ENCODE peak calls at places on chromosomes 5 and 9, in eight cellular contexts. A is HTR-8/SVneo, F is tibial artery, O is ovary, U is left cardiac atrium, Z is fibroblast of gingiva, R is NCI-H2171 treated with DMSO at 0.1 percent for 48 hours, X is NCI-H510A treated with DMSO at 0.1 percent for 48 hours. L is an unnamed sample.

GRCh38 chr5:10077721-10078551 is 171.8 kb downstream of the ATPSCKMT start:
- DNase-seq in O (no peak), R (no peak), F (no peak), A (no peak), U (no peak), Z (peak; percentile 84), X (no peak), L (no peak)

GRCh38 chr9:76415731-76416130 is 21.5 kb upstream of the RFK start:
- DNase-seq in U (no peak), F (no peak), A (no peak), O (no peak), Z (peak; percentile 48), R (no peak), X (no peak), L (no peak)

GRCh38 chr9:114769664-114770063 is 36.2 kb downstream of the TNFSF15 start:
- DNase-seq in F (no peak), X (no peak), A (no peak), Z (peak; percentile 57), O (no peak), U (no peak), R (no peak), L (no peak)

GRCh38 chr5:148912146-148912545 is 85.7 kb downstream of the ADRB2 start:
- DNase-seq in R (no peak), U (no peak), A (no peak), F (no peak), Z (peak; percentile 22), X (no peak), O (no peak), L (no peak)

GRCh38 chr9:130710822-130711352 is 17.3 kb downstream of the EXOSC2 start:
- DNase-seq in A (no peak), R (no peak), O (no peak), X (no peak), F (no peak), Z (no peak), U (no peak), L (no peak)

GRCh38 chr5:72653586-72653985 is 146.4 kb upstream of the ZNF366 start:
- DNase-seq in U (no peak), F (no peak), A (peak; percentile 12), R (no peak), Z (no peak), O (no peak), X (no peak), L (no peak)

GRCh38 chr5:167861134-167861930 is 430.1 kb upstream of the WWC1 start:
- DNase-seq in Z (no peak), U (peak; percentile 21), X (no peak), O (no peak), A (peak; percentile 34), F (no peak), R (no peak), L (no peak)

GRCh38 chr5:144778546-144778945 is 607.9 kb downstream of the KCTD16 start:
- DNase-seq in F (no peak), Z (no peak), R (no peak), X (no peak), O (no peak), A (no peak), U (no peak), L (no peak)

GRCh38 chr5:141608557-141608956 is 10.2 kb downstream of the DIAPH1 start:
- DNase-seq in F (no peak), Z (no peak), A (no peak), U (no peak), R (no peak), X (no peak), O (no peak), L (no peak)

GRCh38 chr9:72592501-72593403 is 71.3 kb downstream of the TMC1 start:
- DNase-seq in U (no peak), X (peak; percentile 77), O (no peak), F (no peak), R (peak; percentile 76), A (peak; percentile 49), Z (peak; percentile 59), L (no peak)

GRCh38 chr5:114658179-114658578 is 296.3 kb downstream of the KCNN2 start:
- DNase-seq in F (no peak), U (no peak), A (no peak), X (no peak), R (no peak), Z (no peak), O (no peak), L (no peak)

GRCh38 chr9:123568691-123569342 is 212.8 kb downstream of the CRB2 start:
- DNase-seq in X (no peak), O (peak; percentile 48), R (peak; percentile 91), A (no peak), F (no peak), Z (peak; percentile 79), U (no peak), L (no peak)

GRCh38 chr5:140383300-140383699 is 18.3 kb upstream of the ANKHD1 start:
- DNase-seq in R (no peak), Z (no peak), O (no peak), F (no peak), A (no peak), U (no peak), X (no peak), L (no peak)

GRCh38 chr5:143896981-143897380 is 85.0 kb downstream of the HMHB1 start:
- DNase-seq in F (no peak), U (no peak), A (no peak), Z (peak; percentile 18), O (no peak), X (no peak), R (no peak), L (no peak)

GRCh38 chr5:54259090-54259489 is 51.3 kb downstream of the ARL15 start:
- DNase-seq in A (no peak), R (no peak), U (no peak), X (no peak), O (no peak), Z (no peak), F (no peak), L (no peak)

GRCh38 chr9:122402403-122403268 is 31.8 kb downstream of the PTGS1 start:
- DNase-seq in A (peak; percentile 73), Z (peak; percentile 99), X (no peak), R (no peak), U (no peak), F (no peak), O (no peak), L (no peak)

GRCh38 chr5:179417696-179418095 is 72.4 kb upstream of the ADAMTS2 start:
- DNase-seq in R (no peak), U (no peak), X (no peak), F (no peak), A (no peak), Z (no peak), O (no peak), L (no peak)

GRCh38 chr5:103624035-103624461 is 61.5 kb upstream of the NUDT12 start:
- DNase-seq in F (no peak), O (no peak), X (no peak), Z (peak; percentile 74), A (no peak), U (no peak), R (no peak), L (no peak)

GRCh38 chr9:134750450-134751155 is 109.0 kb downstream of the COL5A1 start:
- DNase-seq in O (no peak), U (no peak), A (no peak), R (no peak), X (no peak), Z (no peak), F (no peak), L (no peak)

GRCh38 chr5:161602739-161603138 is 56.2 kb upstream of the GABRB2 start:
- DNase-seq in O (no peak), R (no peak), A (no peak), X (no peak), U (no peak), F (no peak), Z (no peak), L (no peak)

GRCh38 chr9:21988056-21988990 is 5.9 kb downstream of the CDKN2A start:
- DNase-seq in Z (no peak), O (no peak), R (no peak), A (no peak), X (no peak), F (no peak), U (no peak), L (no peak)

GRCh38 chr5:87645241-87645640 is 232.5 kb upstream of the CCNH start:
- DNase-seq in Z (no peak), U (no peak), F (no peak), A (no peak), X (no peak), R (no peak), O (no peak), L (no peak)

GRCh38 chr5:635321-636055 is 23.3 kb downstream of the CEP72 start:
- DNase-seq in O (peak; percentile 19), A (no peak), X (no peak), F (no peak), R (no peak), Z (no peak), U (no peak), L (no peak)

GRCh38 chr9:133087429-133088145 is 25.8 kb downstream of the CEL start:
- DNase-seq in F (no peak), R (peak; percentile 14), X (no peak), A (no peak), Z (no peak), O (no peak), U (no peak), L (peak; percentile 48)

GRCh38 chr9:122333169-122333808 is 37.5 kb upstream of the PTGS1 start:
- DNase-seq in Z (no peak), X (no peak), U (no peak), R (no peak), O (no peak), F (no peak), A (no peak), L (no peak)

GRCh38 chr9:128087262-128087661 is 19.2 kb downstream of the SLC25A25 start:
- DNase-seq in X (no peak), A (no peak), F (no peak), R (no peak), O (no peak), Z (no peak), U (no peak), L (no peak)

GRCh38 chr5:9440517-9440916 is 105.4 kb downstream of the SEMA5A start:
- DNase-seq in U (no peak), O (no peak), R (no peak), A (peak; percentile 25), F (no peak), Z (peak; percentile 59), X (no peak), L (no peak)

GRCh38 chr9:99056876-99057664 is 47.8 kb upstream of the TGFBR1 start:
- DNase-seq in U (no peak), Z (peak; percentile 5), O (no peak), A (no peak), R (no peak), F (no peak), X (no peak), L (no peak)

GRCh38 chr9:21031818-21032203 is 371 bp upstream of the HACD4 start:
- DNase-seq in X (no peak), Z (no peak), O (no peak), A (no peak), U (no peak), F (no peak), R (no peak), L (no peak)

GRCh38 chr5:60487885-60488425 is 212.0 kb downstream of the DEPDC1B start:
- DNase-seq in X (peak; percentile 55), R (no peak), U (no peak), F (no peak), Z (no peak), O (no peak), A (no peak), L (peak; percentile 28)